ENCODE peak calls at places on chromosome 1, in five cellular contexts. V is astrocyte of the spinal cord, Q is HCT116, F is foreskin fibroblast, U is A549. W is an unnamed sample.

GRCh38 chr1:934991-935750 is 11.4 kb downstream of the SAMD11 start:
- DNase-seq in V (no peak), F (no peak), Q (no peak), U (no peak), W (no peak)

GRCh38 chr1:156663178-156663577 is 14.0 kb downstream of the NES start:
- DNase-seq in V (peak), U (no peak), F (no peak), Q (no peak), W (no peak)

GRCh38 chr1:91066545-91066944 is 44.7 kb upstream of the ZNF644 start:
- DNase-seq in Q (no peak), V (no peak), U (no peak), F (no peak), W (no peak)

GRCh38 chr1:10980841-10981727 is 31.4 kb upstream of the TARDBP start:
- DNase-seq in F (peak), Q (no peak), U (no peak), V (no peak), W (no peak)

GRCh38 chr1:51313961-51314777 is 16.2 kb downstream of the TTC39A start:
- DNase-seq in Q (no peak), U (peak), V (peak), F (peak), W (no peak)

GRCh38 chr1:77847621-77848080 is 40.8 kb upstream of the NEXN start:
- DNase-seq in U (no peak), Q (no peak), V (no peak), F (no peak), W (no peak)

GRCh38 chr1:90925928-90926869 is 95.6 kb downstream of the ZNF644 start:
- DNase-seq in F (peak), U (peak), Q (no peak), V (peak), W (no peak)

GRCh38 chr1:215251428-215251827 is 168.9 kb downstream of the KCNK2 start:
- DNase-seq in U (no peak), Q (no peak), V (no peak), F (no peak), W (no peak)

GRCh38 chr1:1422465-1423244 is 1.6 kb upstream of the ANKRD65 start:
- DNase-seq in Q (no peak), F (no peak), U (no peak), V (no peak), W (no peak)

GRCh38 chr1:193709607-193710006 is 523.2 kb upstream of the B3GALT2 start:
- DNase-seq in F (no peak), V (no peak), U (peak), Q (no peak), W (no peak)

GRCh38 chr1:228144213-228145049 is 4.4 kb downstream of the GUK1 start:
- DNase-seq in F (no peak), U (no peak), Q (no peak), V (no peak), W (no peak)

GRCh38 chr1:70440642-70441391 is 29.7 kb downstream of the CTH start:
- DNase-seq in F (no peak), Q (no peak), U (no peak), V (no peak), W (no peak)

GRCh38 chr1:39575191-39576015 is 1.2 kb downstream of the PABPC4 start:
- DNase-seq in F (peak), Q (no peak), U (no peak), V (peak), W (peak)

GRCh38 chr1:53077599-53077965 is 15.6 kb downstream of the PODN start:
- DNase-seq in Q (no peak), U (no peak), F (no peak), V (no peak), W (no peak)

GRCh38 chr1:145995148-145995851 is 1.1 kb downstream of the TXNIP start:
- DNase-seq in U (no peak), Q (no peak), V (no peak), F (no peak), W (no peak)

GRCh38 chr1:42456010-42456753 is at the start of the genes PPCS and ZMYND12:
- DNase-seq in Q (peak), V (peak), U (peak), F (peak), W (peak)
- TF ChIP-seq CTCF in Q (no peak), V (no peak), U (no peak), F (no peak), W (no peak)

DNA sequence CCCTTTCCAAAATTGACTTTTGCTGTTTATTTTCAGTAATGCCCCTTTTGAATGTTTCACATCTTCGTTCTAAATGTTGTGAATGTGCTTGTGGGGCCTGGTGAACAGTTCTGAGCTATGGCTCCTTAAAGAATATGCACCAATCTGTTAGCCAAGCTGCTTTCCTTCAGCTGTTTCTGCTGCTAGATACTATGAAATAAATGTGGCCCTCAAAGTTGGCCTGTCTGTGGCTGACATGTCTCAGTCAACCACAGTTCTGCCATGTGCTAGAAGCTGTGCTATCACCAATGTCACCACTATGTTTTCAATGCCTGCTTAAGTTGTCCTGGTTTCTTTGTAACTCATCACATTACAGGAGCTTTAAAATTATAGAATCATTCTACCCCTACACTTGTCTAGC is 86.7 kb upstream of the BCL10 start:
- DNase-seq in Q (no peak), U (no peak), F (no peak), V (no peak), W (no peak)
- TF ChIP-seq CTCF in Q (no peak), U (no peak), F (no peak), V (no peak), W (no peak)

GRCh38 chr1:32448773-32449456 is 16.0 kb upstream of the ZBTB8B start:
- DNase-seq in V (no peak), U (peak), F (no peak), Q (peak), W (no peak)
- TF ChIP-seq CTCF in V (peak), U (peak), F (no peak), Q (peak), W (no peak)

DNA sequence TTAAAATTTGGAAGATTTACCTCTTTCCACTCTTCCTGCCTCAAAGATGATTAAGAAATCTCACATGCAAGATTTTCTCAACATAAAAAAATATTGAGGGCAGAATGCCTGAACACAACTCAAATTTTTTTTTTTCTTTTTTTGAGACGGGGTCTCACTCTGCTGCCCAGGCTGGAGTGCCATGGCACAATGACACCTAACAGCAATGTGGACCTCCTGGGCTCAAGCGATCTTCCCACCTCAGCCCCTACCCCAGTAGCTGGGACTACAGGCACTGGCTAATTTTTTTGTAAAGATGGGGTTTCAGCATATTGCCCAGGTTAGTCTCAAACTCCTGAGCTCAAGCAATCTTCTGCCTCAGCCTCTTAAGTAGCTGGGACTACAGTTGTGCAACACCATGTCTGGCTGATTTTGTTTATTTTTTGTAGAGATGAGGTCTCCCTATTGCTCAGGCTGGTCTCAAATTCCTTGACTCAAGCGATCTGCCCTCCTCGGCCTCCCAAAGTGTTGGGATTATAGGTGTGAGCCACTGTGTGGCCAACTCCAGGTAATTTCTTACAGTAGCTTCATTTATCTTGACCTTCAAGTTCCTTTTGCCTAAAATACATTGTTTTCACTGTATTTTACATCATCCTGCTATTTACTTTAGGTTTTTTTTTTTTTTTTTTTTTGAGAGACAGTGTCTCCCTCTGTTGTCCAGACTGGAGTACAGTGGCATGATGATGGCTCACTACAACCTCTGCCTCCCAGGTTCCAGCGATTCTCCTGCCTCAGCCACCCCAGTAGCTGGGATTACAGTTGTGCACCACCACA is 10.4 kb downstream of the NUCKS1 start:
- DNase-seq in U (peak), F (peak), Q (no peak), V (peak), W (no peak)
- TF ChIP-seq CTCF in U (peak), F (peak), Q (no peak), V (peak), W (no peak)

GRCh38 chr1:183580281-183580682 is 10.0 kb downstream of the NCF2 start:
- DNase-seq in U (peak), Q (peak), F (peak), V (no peak), W (no peak)
- TF ChIP-seq CTCF in U (peak), Q (peak), F (peak), V (peak), W (no peak)

GRCh38 chr1:182771187-182771984 is 18.2 kb upstream of the NPL start:
- DNase-seq in U (no peak), V (no peak), F (no peak), Q (no peak), W (no peak)
- TF ChIP-seq CTCF in U (no peak), V (no peak), F (peak), Q (no peak), W (peak)